ENCODE peak calls at places on chromosomes 4 and X, in four cellular contexts. I is NCI-H774, G is heart right ventricle, X is fibroblast of gingiva. A is an unnamed sample.

GRCh38 chrX:38052096-38052495 is 45.7 kb downstream of the SYTL5 start:
- DNase-seq in G (no peak), X (peak; percentile 79), I (no peak), A (no peak)

GRCh38 chrX:72294497-72294896 is 11.2 kb downstream of the CITED1 start:
- DNase-seq in I (no peak), X (no peak), G (no peak), A (no peak)

GRCh38 chrX:154598656-154599055 is 13.7 kb downstream of the CTAG1A start:
- DNase-seq in X (no peak), I (no peak), G (no peak), A (no peak)

GRCh38 chr4:680565-680930 is 6.2 kb downstream of the MYL5 start:
- DNase-seq in G (no peak), X (no peak), I (no peak), A (no peak)

GRCh38 chr4:7632341-7632740 is 197.6 kb upstream of the PSAPL1 start:
- DNase-seq in G (no peak), I (no peak), X (no peak), A (no peak)

GRCh38 chr4:8760561-8760960 is 111.1 kb downstream of the HMX1 start:
- DNase-seq in G (no peak), X (no peak), I (no peak), A (no peak)

GRCh38 chr4:153346563-153346962 is 2.1 kb downstream of the MND1 start:
- DNase-seq in I (no peak), G (no peak), X (peak; percentile 4), A (no peak)

GRCh38 chr4:1504786-1505500 is 98.7 kb upstream of the NKX1-1 start:
- DNase-seq in I (no peak), G (no peak), X (no peak), A (no peak)

GRCh38 chr4:3177905-3178304 is 71.1 kb upstream of the MSANTD1 start:
- DNase-seq in I (no peak), X (no peak), G (no peak), A (no peak)

GRCh38 chr4:145481942-145482208 is 222 bp downstream of the SMAD1 start:
- DNase-seq in G (no peak), I (no peak), X (no peak), A (no peak)

GRCh38 chr4:21991537-21991936 is 43.0 kb upstream of the KCNIP4 start:
- DNase-seq in I (no peak), G (no peak), X (no peak), A (no peak)

GRCh38 chrX:10048695-10049094 is 81.5 kb downstream of the CLDN34 start:
- DNase-seq in I (no peak), X (no peak), G (no peak), A (no peak)

GRCh38 chr4:126592088-126592487 is 1040.7 kb upstream of the INTU start:
- DNase-seq in I (no peak), X (no peak), G (no peak), A (no peak)

GRCh38 chr4:89615056-89615455 is 221.9 kb downstream of the SNCA start:
- DNase-seq in X (no peak), I (no peak), G (no peak), A (no peak)